ENCODE peak calls at places on chromosomes 13 and 19, in four cellular contexts. T, O, X and J are unnamed samples.

GRCh38 chr13:36370108-36370429 is 23.9 kb upstream of the SPART start:
- DNase-seq in T (no peak), O (no peak), X (peak), J (no peak)

GRCh38 chr19:43784981-43785808 is 4.4 kb upstream of the KCNN4 start:
- DNase-seq in T (peak), O (peak), X (no peak), J (peak)

GRCh38 chr13:48096670-48097069 is 1.8 kb upstream of the MED4 start:
- DNase-seq in T (no peak), O (no peak), X (no peak), J (no peak)

GRCh38 chr19:39032164-39032918 is at the start of gene FBXO27:
- DNase-seq in T (peak), O (no peak), X (peak), J (peak)

GRCh38 chr13:40271931-40272775 is 394.3 kb downstream of the FOXO1 start:
- DNase-seq in T (peak), O (no peak), X (peak), J (peak)

GRCh38 chr13:31987535-31988170 is 43.9 kb upstream of the FRY start:
- DNase-seq in T (no peak), O (peak), X (no peak), J (no peak)

GRCh38 chr19:18239303-18239702 is 13.1 kb upstream of the PDE4C start:
- DNase-seq in T (no peak), O (no peak), X (no peak), J (no peak)

GRCh38 chr19:19261350-19262189 is 11.5 kb downstream of the TM6SF2 start:
- DNase-seq in T (no peak), O (no peak), X (no peak), J (no peak)

GRCh38 chr13:60152114-60152513 is 11.6 kb downstream of the DIAPH3 start:
- DNase-seq in T (no peak), O (no peak), X (no peak), J (no peak)

GRCh38 chr19:10670187-10670586 is 16.0 kb downstream of the ILF3 start:
- DNase-seq in T (no peak), O (no peak), X (no peak), J (peak)

GRCh38 chr19:629961-630714 is 3.2 kb downstream of the POLRMT start:
- DNase-seq in T (no peak), O (no peak), X (no peak), J (no peak)

GRCh38 chr19:30492581-30492980 is 120.4 kb downstream of the ZNF536 start:
- DNase-seq in T (no peak), O (no peak), X (no peak), J (no peak)

GRCh38 chr13:96159731-96160130 is 69.8 kb downstream of the HS6ST3 start:
- DNase-seq in T (no peak), O (no peak), X (no peak), J (no peak)